ENCODE peak calls at places on chromosomes 1 and 21, in four cellular contexts. J is G401, R is uterus, H is NCI-H345. F is an unnamed sample.
A peak's percentile ranks its signal among the peaks of the same experiment; 100 is the strongest.

GRCh38 chr1:17653728-17654351 is 101.3 kb upstream of the ACTL8 start:
- DNase-seq in H (peak; percentile 26), R (peak; percentile 39), J (peak; percentile 62), F (peak; percentile 8)

GRCh38 chr1:2044510-2045319 is 5.5 kb upstream of the PRKCZ start:
- DNase-seq in R (peak; percentile 73), J (peak; percentile 71), H (peak; percentile 64), F (peak; percentile 38)

GRCh38 chr1:12314328-12314903 is 84.6 kb downstream of the VPS13D start:
- DNase-seq in H (no peak), R (no peak), J (peak; percentile 5), F (no peak)

GRCh38 chr1:235500971-235501540 is 3.2 kb downstream of the B3GALNT2 start:
- DNase-seq in H (no peak), R (no peak), J (no peak), F (no peak)

GRCh38 chr21:43778469-43779335 is 2.6 kb upstream of the CSTB start:
- DNase-seq in J (peak; percentile 14), H (no peak), R (no peak), F (no peak)

GRCh38 chr1:240344918-240345317 is 253.2 kb downstream of the FMN2 start:
- DNase-seq in H (no peak), R (no peak), J (no peak), F (no peak)

GRCh38 chr1:65420590-65421340 is at the start of the genes LEPR and LEPROT:
- DNase-seq in R (no peak), J (peak; percentile 53), H (peak; percentile 99), F (no peak)

GRCh38 chr1:208951908-208952307 is 631.6 kb upstream of the CAMK1G start:
- DNase-seq in R (no peak), H (peak; percentile 59), J (no peak), F (no peak)

GRCh38 chr21:37833301-37833700 is 83.0 kb downstream of the KCNJ6 start:
- DNase-seq in R (no peak), H (no peak), J (no peak), F (no peak)

GRCh38 chr21:16330340-16331319 is 600.8 kb downstream of the USP25 start:
- DNase-seq in H (peak; percentile 85), J (peak; percentile 93), R (no peak), F (peak; percentile 4)